ENCODE peak calls at places on chromosomes 5 and 9, in four cellular contexts. One of them, this sample, is unnamed.

GRCh38 chr5:3595102-3595961 is at the start of gene IRX1:
- DNase-seq in endodermal cell: peak; percentile 88
- DNase-seq in right lobe of liver: no peak
- DNase-seq in thyroid gland: no peak
- DNase-seq in this sample: no peak

GRCh38 chr5:56449071-56449470 is 215.9 kb upstream of the ANKRD55 start:
- DNase-seq in endodermal cell: no peak
- DNase-seq in right lobe of liver: no peak
- DNase-seq in thyroid gland: no peak
- DNase-seq in this sample: peak; percentile 38

GRCh38 chr9:78468231-78468630 is 171.3 kb downstream of the PSAT1 start:
- DNase-seq in endodermal cell: no peak
- DNase-seq in right lobe of liver: no peak
- DNase-seq in thyroid gland: no peak
- DNase-seq in this sample: no peak

GRCh38 chr9:120383611-120383998 is 196.4 kb downstream of the CDK5RAP2 start:
- DNase-seq in endodermal cell: no peak
- DNase-seq in right lobe of liver: peak; percentile 60
- DNase-seq in thyroid gland: peak; percentile 27
- DNase-seq in this sample: no peak

GRCh38 chr5:77958642-77959315 is 182.6 kb upstream of the TBCA start:
- DNase-seq in endodermal cell: peak; percentile 80
- DNase-seq in right lobe of liver: no peak
- DNase-seq in thyroid gland: no peak
- DNase-seq in this sample: no peak

GRCh38 chr5:78640622-78641021 is 8.0 kb downstream of the LHFPL2 start:
- DNase-seq in endodermal cell: no peak
- DNase-seq in right lobe of liver: no peak
- DNase-seq in thyroid gland: no peak
- DNase-seq in this sample: no peak

GRCh38 chr5:164581889-164582288 is 1076.5 kb downstream of the MAT2B start:
- DNase-seq in endodermal cell: no peak
- DNase-seq in right lobe of liver: no peak
- DNase-seq in thyroid gland: no peak
- DNase-seq in this sample: no peak

GRCh38 chr9:133763272-133764183 is 25.4 kb upstream of the SARDH start:
- DNase-seq in endodermal cell: peak; percentile 28
- DNase-seq in right lobe of liver: peak; percentile 41
- DNase-seq in thyroid gland: peak; percentile 1
- DNase-seq in this sample: peak; percentile 36

GRCh38 chr9:97904725-97905124 is 17.6 kb downstream of the TRMO start:
- DNase-seq in endodermal cell: no peak
- DNase-seq in right lobe of liver: no peak
- DNase-seq in thyroid gland: no peak
- DNase-seq in this sample: no peak

DNA sequence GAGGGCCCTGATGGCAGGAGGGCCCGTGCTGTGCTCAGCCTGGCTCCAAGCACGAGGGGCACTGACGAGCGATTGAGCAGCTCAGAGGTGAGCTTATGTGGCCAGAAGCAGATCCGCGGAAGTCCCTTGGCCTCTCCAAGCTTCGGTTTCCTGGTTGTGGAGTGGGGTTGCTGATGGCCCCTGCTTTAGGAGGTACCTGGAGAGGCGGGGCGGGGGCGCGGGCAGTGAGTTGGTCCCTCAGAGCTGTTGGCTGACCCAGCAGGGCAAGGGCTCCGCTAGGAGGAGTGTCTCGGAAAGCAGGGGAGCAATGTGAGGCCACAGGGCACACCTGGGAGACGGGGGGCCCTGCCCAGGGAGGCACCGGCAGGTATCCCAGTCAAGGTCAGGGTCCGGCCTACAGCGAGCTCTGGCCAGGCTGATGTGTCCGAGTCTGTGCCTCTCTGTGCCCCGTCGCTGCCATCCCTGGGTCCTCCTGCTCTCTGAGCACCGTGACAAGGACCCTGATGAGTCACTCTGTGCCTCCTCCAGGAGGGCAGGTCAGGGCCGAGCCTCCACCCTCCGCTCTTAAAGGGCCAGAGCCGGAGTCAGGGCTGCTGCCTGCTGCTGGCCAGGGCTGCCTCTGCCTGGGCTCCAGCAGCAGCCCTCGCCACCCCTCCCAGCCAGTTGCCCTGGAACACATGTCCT is 14.8 kb downstream of the NCS1 start:
- DNase-seq in endodermal cell: peak; percentile 95
- DNase-seq in right lobe of liver: no peak
- DNase-seq in thyroid gland: peak; percentile 88
- DNase-seq in this sample: peak; percentile 70
- H3K4me3 ChIP-seq in endodermal cell: no peak overlapping the region
- H3K4me3 ChIP-seq in right lobe of liver: no peak overlapping the region
- H3K4me3 ChIP-seq in thyroid gland: no peak overlapping the region
- H3K4me3 ChIP-seq in this sample: peak overlapping the region; percentile 53

DNA sequence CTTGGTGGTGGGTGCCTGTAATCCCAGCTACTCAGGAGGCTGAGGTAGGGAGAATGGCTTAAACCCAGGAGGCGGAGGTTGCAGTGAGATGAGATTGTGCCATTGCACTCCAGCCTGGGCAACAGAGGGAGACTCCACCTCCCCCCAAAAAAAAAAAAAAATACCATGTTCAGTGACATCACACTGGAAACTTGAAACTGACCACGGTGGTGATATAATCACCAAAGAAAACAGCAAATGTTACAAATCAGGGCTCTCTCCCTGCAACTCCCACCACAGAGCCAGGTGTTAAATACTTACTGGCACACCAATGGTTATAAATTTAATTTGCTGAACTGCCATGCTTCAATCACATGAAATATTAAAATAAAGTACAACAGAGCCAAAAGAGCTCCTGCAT is 81.4 kb downstream of the ZNF608 start:
- DNase-seq in endodermal cell: no peak
- DNase-seq in right lobe of liver: no peak
- DNase-seq in thyroid gland: no peak
- DNase-seq in this sample: no peak
- H3K4me1 ChIP-seq in endodermal cell: peaks cover 57% of the 10 kb centered on the region
- H3K4me1 ChIP-seq in right lobe of liver: no peaks in the 10 kb centered on the region
- H3K4me1 ChIP-seq in thyroid gland: peaks cover 51% of the 10 kb centered on the region
- H3K4me1 ChIP-seq in this sample: peaks cover 38% of the 10 kb centered on the region

GRCh38 chr5:44983006-44983405 is 174.3 kb downstream of the MRPS30 start:
- DNase-seq in endodermal cell: no peak
- DNase-seq in right lobe of liver: no peak
- DNase-seq in thyroid gland: no peak
- DNase-seq in this sample: no peak

GRCh38 chr5:44981708-44982107 is 173.0 kb downstream of the MRPS30 start:
- DNase-seq in endodermal cell: no peak
- DNase-seq in right lobe of liver: no peak
- DNase-seq in thyroid gland: no peak
- DNase-seq in this sample: no peak

GRCh38 chr5:44991693-44992092 is 182.9 kb downstream of the MRPS30 start:
- DNase-seq in endodermal cell: no peak
- DNase-seq in right lobe of liver: no peak
- DNase-seq in thyroid gland: no peak
- DNase-seq in this sample: no peak

DNA sequence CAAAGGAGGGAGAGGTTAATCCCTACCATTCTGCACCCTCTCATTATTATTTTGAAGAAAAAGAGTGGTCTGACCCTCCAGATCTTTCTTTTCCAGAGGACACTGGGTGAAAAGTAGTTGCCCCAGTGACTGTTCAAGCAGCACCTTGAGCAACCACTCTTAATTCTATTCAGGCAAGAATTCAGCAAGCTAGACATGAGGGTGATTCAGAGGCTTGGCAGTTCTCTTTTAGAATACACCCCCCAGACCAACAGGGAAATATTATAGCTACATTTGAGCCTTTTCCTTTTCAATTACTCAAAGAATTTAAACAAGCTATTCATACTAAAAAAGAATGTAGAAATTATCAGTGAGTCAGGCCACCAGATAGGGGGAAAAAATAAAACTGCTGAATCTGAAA is 178.3 kb downstream of the MRPS30 start:
- DNase-seq in endodermal cell: no peak
- DNase-seq in right lobe of liver: no peak
- DNase-seq in thyroid gland: peak; percentile 30
- DNase-seq in this sample: no peak
- H3K9me3 ChIP-seq in endodermal cell: peaks cover 41% of the 10 kb centered on the region
- H3K9me3 ChIP-seq in right lobe of liver: no peaks in the 10 kb centered on the region
- H3K9me3 ChIP-seq in thyroid gland: no peaks in the 10 kb centered on the region
- H3K9me3 ChIP-seq in this sample: peaks cover 35% of the 10 kb centered on the region

DNA sequence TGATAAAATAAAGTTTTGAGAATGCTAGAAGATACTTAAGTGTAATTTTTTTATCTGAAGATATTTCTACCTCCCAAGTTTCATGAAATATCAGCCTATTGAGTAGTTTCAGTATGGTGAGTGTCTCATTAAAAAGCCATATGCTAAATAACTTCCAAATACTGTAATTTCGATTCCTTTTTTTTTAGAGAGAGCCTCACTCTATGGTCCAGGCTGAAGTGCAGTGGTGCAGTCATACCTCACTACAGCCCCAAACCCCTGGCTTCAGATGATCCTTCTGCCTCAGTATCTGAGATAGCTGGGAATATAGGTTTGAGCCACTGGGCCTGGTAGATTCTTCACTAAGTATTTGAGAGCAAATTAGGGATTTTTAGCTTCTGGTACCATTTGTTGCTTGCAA is 24.5 kb downstream of the CDC42SE2 start:
- DNase-seq in endodermal cell: no peak
- DNase-seq in right lobe of liver: no peak
- DNase-seq in thyroid gland: no peak
- DNase-seq in this sample: no peak
- H3K4me3 ChIP-seq in endodermal cell: no peak overlapping the region
- H3K4me3 ChIP-seq in right lobe of liver: no peak overlapping the region
- H3K4me3 ChIP-seq in thyroid gland: no peak overlapping the region
- H3K4me3 ChIP-seq in this sample: no peak overlapping the region

This sample was measured in adipocyte.